ENCODE peak calls at places on chromosomes 3 and 15, in five cellular contexts. L is PC-3, B is MM.1S, O is mammary epithelial cell, X is keratinocyte. A is an unnamed sample.

GRCh38 chr3:139430467-139430866 is 41.0 kb upstream of the COPB2 start:
- DNase-seq in B (no peak), O (peak), X (no peak), L (no peak), A (no peak)

GRCh38 chr3:53156368-53156834 is 4.6 kb upstream of the PRKCD start:
- DNase-seq in B (no peak), X (no peak), O (no peak), L (peak), A (peak)

GRCh38 chr15:60407406-60407805 is 9.6 kb upstream of the ANXA2 start:
- DNase-seq in L (peak), O (peak), X (peak), B (no peak), A (no peak)

GRCh38 chr15:100017140-100017539 is 283.9 kb upstream of the LYSMD4 start:
- DNase-seq in L (no peak), X (no peak), B (no peak), O (no peak), A (no peak)

GRCh38 chr3:151743860-151744259 is 10.1 kb downstream of the AADACL2 start:
- DNase-seq in L (no peak), O (no peak), B (no peak), X (no peak), A (no peak)

GRCh38 chr3:72872183-72872582 is 15.7 kb upstream of the GXYLT2 start:
- DNase-seq in B (no peak), X (no peak), O (no peak), L (no peak), A (no peak)

GRCh38 chr15:99120050-99120777 is 15.3 kb downstream of the SYNM start:
- DNase-seq in X (no peak), L (no peak), B (no peak), O (no peak), A (no peak)

GRCh38 chr3:185717627-185718330 is 107.1 kb downstream of the IGF2BP2 start:
- DNase-seq in X (no peak), B (no peak), L (no peak), O (peak), A (no peak)

GRCh38 chr3:21839592-21839991 is 88.6 kb upstream of the ZNF385D start:
- DNase-seq in L (peak), O (peak), X (no peak), B (peak), A (no peak)

GRCh38 chr3:10505050-10505790 is at the start of gene ATP2B2:
- DNase-seq in X (no peak), O (no peak), L (no peak), B (no peak), A (peak)

GRCh38 chr3:67109651-67110204 is 111.6 kb downstream of the KBTBD8 start:
- DNase-seq in X (no peak), O (peak), L (peak), B (peak), A (peak)

GRCh38 chr15:31215490-31216209 is 111.0 kb upstream of the KLF13 start:
- DNase-seq in X (no peak), L (peak), O (peak), B (peak), A (peak)

GRCh38 chr3:59246719-59247401 is 197.0 kb upstream of the CFAP20DC start:
- DNase-seq in L (peak), X (no peak), O (no peak), B (no peak), A (no peak)

GRCh38 chr3:43181202-43181910 is 75.5 kb upstream of the POMGNT2 start:
- DNase-seq in O (peak), L (peak), B (no peak), X (peak), A (no peak)

GRCh38 chr3:141789281-141789680 is 26.1 kb downstream of the GRK7 start:
- DNase-seq in B (no peak), O (no peak), L (peak), X (no peak), A (no peak)

GRCh38 chr3:134002326-134002725 is 27.4 kb downstream of the SLCO2A1 start:
- DNase-seq in X (no peak), L (no peak), B (no peak), O (peak), A (no peak)

GRCh38 chr3:47634996-47635395 is 56.3 kb upstream of the CSPG5 start:
- DNase-seq in B (peak), O (peak), X (no peak), L (no peak), A (no peak)

GRCh38 chr15:31843426-31844055 is 186.8 kb upstream of the CHRNA7 start:
- DNase-seq in B (no peak), X (no peak), L (no peak), O (no peak), A (no peak)

GRCh38 chr3:8709801-8710524 is 23.6 kb upstream of the CAV3 start:
- DNase-seq in X (no peak), O (no peak), L (no peak), B (no peak), A (no peak)

GRCh38 chr3:119557874-119558264 is 1.5 kb downstream of the CD80 start:
- DNase-seq in L (no peak), B (no peak), X (no peak), O (no peak), A (no peak)

GRCh38 chr3:119558528-119559339 is 680 bp downstream of the CD80 start:
- DNase-seq in O (no peak), B (no peak), L (no peak), X (no peak), A (no peak)

GRCh38 chr3:119557192-119557873 is 2.1 kb downstream of the CD80 start:
- DNase-seq in O (no peak), B (no peak), L (no peak), X (no peak), A (no peak)

GRCh38 chr3:119555309-119555735 is 4.1 kb downstream of the CD80 start:
- DNase-seq in O (no peak), X (no peak), B (no peak), L (no peak), A (no peak)

DNA sequence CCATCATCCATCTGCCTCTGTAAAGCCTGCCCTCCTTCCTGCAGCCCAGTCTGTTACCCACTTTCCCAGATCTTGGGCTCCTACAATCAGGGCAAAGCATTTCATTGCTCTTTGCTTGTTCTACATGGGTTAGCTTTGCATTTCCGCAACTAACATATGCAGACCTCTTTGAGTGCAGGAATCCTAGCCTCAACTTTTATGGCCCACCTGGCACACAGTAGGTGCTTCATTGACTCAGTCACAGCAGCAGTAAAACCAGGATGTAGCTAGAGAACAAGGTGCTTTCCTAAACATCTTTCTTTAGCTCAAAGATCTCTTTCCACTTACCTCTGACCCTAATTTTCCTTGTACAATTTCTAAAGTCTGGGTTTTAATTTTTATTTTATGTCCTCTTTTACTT is 3.5 kb downstream of the CD80 start:
- DNase-seq in O (no peak), B (no peak), X (no peak), L (no peak), A (no peak)
- H3K4me3 ChIP-seq in O (no peak), B (no peak), X (no peak), L (no peak), A (no peak)

DNA sequence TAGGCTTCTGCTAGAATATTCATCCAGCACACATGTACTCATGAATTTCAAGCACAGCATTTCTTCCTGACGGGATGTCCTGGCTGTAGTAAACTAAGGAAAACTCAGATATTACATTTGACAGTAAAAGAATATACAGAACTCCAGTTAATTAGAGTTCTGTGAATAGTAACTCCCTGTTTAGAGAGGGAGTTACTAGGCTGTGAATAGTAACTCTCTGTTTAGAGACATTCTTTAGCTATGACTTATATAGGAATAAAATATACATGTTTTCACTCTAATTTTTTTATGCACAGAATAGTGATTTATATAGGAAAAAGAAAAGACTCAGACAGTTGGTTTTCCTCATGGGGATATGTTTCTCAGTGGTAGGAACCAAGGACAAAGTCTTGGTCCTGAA is 480.8 kb upstream of the THBS1 start:
- DNase-seq in L (no peak), X (no peak), O (no peak), B (no peak), A (no peak)
- H2AFZ ChIP-seq in L (no peak), X (no peak), O (no peak), B (no peak), A (no peak)

GRCh38 chr15:89409993-89410767 is 75.6 kb upstream of the POLG start:
- DNase-seq in O (no peak), X (no peak), L (no peak), B (no peak), A (peak)

GRCh38 chr15:89406756-89407650 is 72.4 kb upstream of the POLG start:
- DNase-seq in O (no peak), X (no peak), L (no peak), B (no peak), A (peak)

GRCh38 chr15:89409184-89409992 is 74.8 kb upstream of the POLG start:
- DNase-seq in O (no peak), B (no peak), L (no peak), X (no peak), A (peak)

GRCh38 chr15:89406218-89406716 is 71.6 kb upstream of the POLG start:
- DNase-seq in X (no peak), B (no peak), L (no peak), O (no peak), A (peak)

GRCh38 chr15:89408512-89409183 is 74.0 kb upstream of the POLG start:
- DNase-seq in O (no peak), L (no peak), X (no peak), B (no peak), A (peak)
- H3K4me3 ChIP-seq in O (no peak), L (no peak), X (peak), B (no peak), A (no peak)

GRCh38 chr15:41972341-41973237 is at the start of gene EHD4:
- DNase-seq in L (peak), X (peak), O (peak), B (peak), A (peak)
- H2AFZ ChIP-seq in L (peak), X (peak), O (peak), B (peak), A (peak)

DNA sequence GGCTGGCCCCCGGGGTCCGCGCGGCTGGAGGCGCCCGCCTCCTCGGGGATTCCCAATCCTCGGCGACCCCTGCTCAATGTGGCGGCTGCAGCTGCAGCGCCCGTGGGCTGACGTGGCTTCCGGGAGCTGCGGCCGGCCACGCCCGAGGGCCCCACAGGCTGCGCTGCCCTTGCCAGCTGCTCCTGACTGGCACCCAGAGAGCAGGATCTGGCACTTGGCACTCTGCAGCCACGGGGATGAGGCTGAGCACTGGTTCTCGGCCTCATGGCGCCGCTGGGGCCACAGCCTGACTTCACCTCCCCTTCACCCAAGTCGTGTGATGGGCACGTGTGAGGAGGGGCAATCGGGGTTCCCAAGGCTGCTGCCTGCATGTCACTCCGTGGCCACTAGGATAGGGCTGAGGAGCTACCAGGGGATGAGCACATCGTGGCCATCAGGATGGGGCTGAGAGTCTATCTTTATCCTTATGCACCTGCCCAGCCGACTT is 267.8 kb upstream of the FRG2C start:
- DNase-seq in X (no peak), B (no peak), L (no peak), O (no peak), A (no peak)
- H3K4me3 ChIP-seq in X (no peak), B (no peak), L (no peak), O (no peak), A (no peak)